ENCODE peak calls at places on chromosomes 3 and 15, in ten cellular contexts. Y is psoas muscle; H is left lung; O is sigmoid colon; Q is ascending aorta; V is A673; P is adrenal gland; E is CD8-positive, alpha-beta memory T cell; W is breast epithelium; G is PC-9. S is an unnamed sample.

GRCh38 chr3:15055019-15055557 is 10.0 kb downstream of the MRPS25 start:
- DNase-seq in Y (no peak), H (no peak), O (no peak), Q (no peak), V (no peak), P (no peak), E (peak; percentile 68), W (no peak), G (no peak), S (no peak)

GRCh38 chr15:94119215-94119815 is 112.0 kb upstream of the MCTP2 start:
- DNase-seq in Y (peak; percentile 69), H (no peak), O (peak; percentile 76), Q (no peak), V (no peak), P (no peak), E (no peak), W (no peak), G (no peak), S (no peak)

GRCh38 chr3:39133093-39133490 is 20.3 kb downstream of the CSRNP1 start:
- DNase-seq in Y (no peak), H (no peak), O (peak; percentile 24), Q (no peak), V (no peak), P (no peak), E (no peak), W (peak; percentile 48), G (peak; percentile 40), S (peak; percentile 23)

GRCh38 chr15:55108858-55109518 is 87.8 kb downstream of the RSL24D1 start:
- DNase-seq in Y (peak; percentile 71), H (peak; percentile 83), O (peak; percentile 67), Q (no peak), V (peak; percentile 67), P (peak; percentile 87), E (peak; percentile 50), W (peak; percentile 24), G (peak; percentile 55), S (peak; percentile 41)

GRCh38 chr3:102673271-102674115 is 238.7 kb downstream of the ZPLD1 start:
- DNase-seq in Y (peak; percentile 63), H (peak; percentile 78), O (peak; percentile 67), Q (no peak), V (peak; percentile 89), P (peak; percentile 86), E (peak; percentile 58), W (peak; percentile 20), G (peak; percentile 78), S (peak; percentile 51)

GRCh38 chr3:126960604-126960995 is 22.3 kb upstream of the PLXNA1 start:
- DNase-seq in Y (peak; percentile 83), H (peak; percentile 73), O (peak; percentile 64), Q (no peak), V (no peak), P (peak; percentile 72), E (no peak), W (no peak), G (no peak), S (no peak)

GRCh38 chr15:69608661-69609060 is 156.0 kb downstream of the RPLP1 start:
- DNase-seq in Y (no peak), H (no peak), O (no peak), Q (no peak), V (no peak), P (no peak), E (no peak), W (no peak), G (no peak), S (no peak)

GRCh38 chr15:38769492-38769891 is 204.9 kb upstream of the RASGRP1 start:
- DNase-seq in Y (no peak), H (no peak), O (no peak), Q (no peak), V (no peak), P (no peak), E (no peak), W (no peak), G (no peak), S (no peak)

GRCh38 chr3:168647582-168647981 is 551.9 kb upstream of the GOLIM4 start:
- DNase-seq in Y (no peak), H (no peak), O (no peak), Q (no peak), V (no peak), P (no peak), E (no peak), W (no peak), G (no peak), S (no peak)

GRCh38 chr15:65908876-65909275 is 39.6 kb downstream of the RAB11A start:
- DNase-seq in Y (no peak), H (no peak), O (no peak), Q (no peak), V (no peak), P (peak; percentile 51), E (no peak), W (no peak), G (no peak), S (no peak)

GRCh38 chr3:36677331-36678007 is 86.9 kb downstream of the DCLK3 start:
- DNase-seq in Y (no peak), H (no peak), O (no peak), Q (no peak), V (peak; percentile 88), P (no peak), E (no peak), W (no peak), G (peak; percentile 78), S (no peak)

GRCh38 chr3:122936986-122937385 is 90.6 kb downstream of the SEMA5B start:
- DNase-seq in Y (no peak), H (no peak), O (no peak), Q (no peak), V (no peak), P (no peak), E (no peak), W (no peak), G (no peak), S (no peak)

GRCh38 chr15:27872355-27872754 is 226.8 kb downstream of the OCA2 start:
- DNase-seq in Y (no peak), H (no peak), O (no peak), Q (no peak), V (no peak), P (no peak), E (no peak), W (no peak), G (no peak), S (no peak)

GRCh38 chr3:100002599-100003350 is 111.5 kb downstream of the FILIP1L start:
- DNase-seq in Y (no peak), H (no peak), O (peak; percentile 60), Q (no peak), V (no peak), P (peak; percentile 75), E (no peak), W (peak; percentile 34), G (peak; percentile 79), S (peak; percentile 33)

GRCh38 chr3:184696643-184697042 is 15.2 kb downstream of the MAGEF1 start:
- DNase-seq in Y (no peak), H (no peak), O (no peak), Q (no peak), V (no peak), P (no peak), E (no peak), W (peak; percentile 63), G (no peak), S (no peak)

GRCh38 chr3:86923071-86923476 is 67.9 kb downstream of the VGLL3 start:
- DNase-seq in Y (no peak), H (no peak), O (no peak), Q (no peak), V (no peak), P (no peak), E (no peak), W (no peak), G (peak; percentile 51), S (no peak)

GRCh38 chr3:67644827-67645226 is 9.6 kb downstream of the SUCLG2 start:
- DNase-seq in Y (no peak), H (no peak), O (no peak), Q (no peak), V (no peak), P (no peak), E (no peak), W (no peak), G (no peak), S (no peak)

GRCh38 chr3:48644898-48645760 is 9.9 kb upstream of the SLC26A6 start:
- DNase-seq in Y (no peak), H (no peak), O (no peak), Q (no peak), V (no peak), P (no peak), E (no peak), W (no peak), G (no peak), S (no peak)
- H3K36me3 ChIP-seq in Y (no peaks in the 10 kb centered on the region), H (no peaks in the 10 kb centered on the region), O (no peaks in the 10 kb centered on the region), Q (no peaks in the 10 kb centered on the region), V (no peaks in the 10 kb centered on the region), P (no peaks in the 10 kb centered on the region), E (no peaks in the 10 kb centered on the region), W (no peaks in the 10 kb centered on the region), G (no peaks in the 10 kb centered on the region), S (no peaks in the 10 kb centered on the region)

DNA sequence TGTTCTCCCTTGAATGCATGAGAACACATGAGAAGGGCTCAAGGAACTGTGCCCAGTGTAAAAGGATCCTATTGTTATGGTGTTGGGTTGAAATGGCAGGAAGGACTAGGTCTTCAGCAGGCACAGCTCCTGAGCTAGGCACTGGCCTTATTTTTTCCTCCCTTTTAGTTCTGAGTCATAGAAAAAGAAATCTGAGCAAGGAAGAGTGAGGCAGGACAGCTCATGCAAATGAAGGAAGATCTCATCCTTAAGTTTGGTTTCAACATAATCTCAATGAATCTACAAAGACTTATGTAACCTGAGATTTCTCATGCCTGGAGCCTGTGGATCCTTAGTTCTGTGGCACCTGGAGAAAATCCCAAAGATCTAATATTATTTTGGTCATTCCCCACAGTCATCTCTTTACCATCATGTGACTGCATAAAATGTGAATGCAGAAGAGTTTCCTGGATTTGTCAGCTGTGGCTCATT is 188.6 kb upstream of the TBL1XR1 start:
- DNase-seq in Y (no peak), H (no peak), O (no peak), Q (no peak), V (peak; percentile 23), P (no peak), E (no peak), W (no peak), G (no peak), S (no peak)
- H3K27ac ChIP-seq in Y (peak overlapping the region; percentile 41), H (no peak overlapping the region), O (no peak overlapping the region), Q (no peak overlapping the region), V (no peak overlapping the region), P (no peak overlapping the region), E (no peak overlapping the region), W (no peak overlapping the region), G (no peak overlapping the region), S (no peak overlapping the region)

GRCh38 chr3:46082021-46082420 is 54.7 kb upstream of the XCR1 start:
- DNase-seq in Y (no peak), H (no peak), O (no peak), Q (no peak), V (no peak), P (no peak), E (no peak), W (no peak), G (no peak), S (no peak)
- H3K36me3 ChIP-seq in Y (no peaks in the 10 kb centered on the region), H (no peaks in the 10 kb centered on the region), O (no peaks in the 10 kb centered on the region), Q (no peaks in the 10 kb centered on the region), V (no peaks in the 10 kb centered on the region), P (no peaks in the 10 kb centered on the region), E (no peaks in the 10 kb centered on the region), W (no peaks in the 10 kb centered on the region), G (no peaks in the 10 kb centered on the region), S (no peaks in the 10 kb centered on the region)

DNA sequence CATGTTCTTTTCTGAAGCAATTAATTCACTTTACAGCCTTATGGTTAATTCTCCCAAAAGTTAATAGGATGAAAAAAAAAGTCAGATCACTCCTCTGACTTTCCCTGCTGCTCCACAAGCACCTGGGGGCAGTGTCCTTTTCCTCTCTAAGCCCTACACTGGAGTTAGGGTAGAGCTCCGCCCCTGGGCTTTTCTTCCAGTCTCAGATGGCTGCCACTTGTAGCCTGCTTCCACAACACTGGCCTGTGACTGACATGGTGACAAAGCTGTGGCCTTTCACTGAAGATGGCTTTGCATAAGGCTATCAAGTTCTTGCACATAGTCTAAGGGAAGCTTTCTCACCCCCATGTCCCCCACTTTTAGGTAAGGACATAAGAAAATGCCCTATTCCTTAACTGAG is 1.3 kb upstream of the MON1A start:
- DNase-seq in Y (no peak), H (no peak), O (no peak), Q (no peak), V (peak; percentile 17), P (no peak), E (no peak), W (no peak), G (peak; percentile 39), S (no peak)
- H3K27ac ChIP-seq in Y (peak overlapping the region; percentile 93), H (no peak overlapping the region), O (peak overlapping the region; percentile 84), Q (no peak overlapping the region), V (no peak overlapping the region), P (no peak overlapping the region), E (peak overlapping the region; percentile 76), W (no peak overlapping the region), G (no peak overlapping the region), S (no peak overlapping the region)